ENCODE peak calls at places on chromosomes 6 and 20, in five cellular contexts. One of them, this sample, is unnamed.

GRCh38 chr6:137874204-137875001 is 7.3 kb downstream of the TNFAIP3 start:
- DNase-seq in brain microvascular endothelial cell: no peak
- DNase-seq in HFFc6: no peak
- DNase-seq in pancreas: no peak
- DNase-seq in adrenal gland: no peak
- DNase-seq in this sample: no peak

GRCh38 chr6:169986848-169987498 is 235.6 kb downstream of the ERMARD start:
- DNase-seq in brain microvascular endothelial cell: no peak
- DNase-seq in adrenal gland: no peak
- DNase-seq in HFFc6: no peak
- DNase-seq in pancreas: no peak
- DNase-seq in this sample: no peak

GRCh38 chr6:116975600-116975999 is 98.6 kb downstream of the RFX6 start:
- DNase-seq in pancreas: no peak
- DNase-seq in adrenal gland: no peak
- DNase-seq in brain microvascular endothelial cell: no peak
- DNase-seq in HFFc6: peak; percentile 4
- DNase-seq in this sample: no peak

GRCh38 chr6:41716516-41717446 is 18.6 kb downstream of the TFEB start:
- DNase-seq in brain microvascular endothelial cell: no peak
- DNase-seq in adrenal gland: no peak
- DNase-seq in HFFc6: no peak
- DNase-seq in pancreas: no peak
- DNase-seq in this sample: no peak

GRCh38 chr6:4805553-4806307 is 29.5 kb downstream of the CDYL start:
- DNase-seq in pancreas: peak; percentile 50
- DNase-seq in HFFc6: peak; percentile 35
- DNase-seq in adrenal gland: peak; percentile 62
- DNase-seq in brain microvascular endothelial cell: no peak
- DNase-seq in this sample: no peak

GRCh38 chr20:9955646-9956045 is 79.1 kb upstream of the ANKEF1 start:
- DNase-seq in adrenal gland: no peak
- DNase-seq in pancreas: no peak
- DNase-seq in HFFc6: no peak
- DNase-seq in brain microvascular endothelial cell: peak; percentile 4
- DNase-seq in this sample: no peak

GRCh38 chr20:38843346-38843745 is 37.8 kb downstream of the PPP1R16B start:
- DNase-seq in adrenal gland: no peak
- DNase-seq in brain microvascular endothelial cell: no peak
- DNase-seq in HFFc6: no peak
- DNase-seq in pancreas: no peak
- DNase-seq in this sample: no peak

GRCh38 chr6:106417572-106418147 is 57.1 kb downstream of the CRYBG1 start:
- DNase-seq in pancreas: no peak
- DNase-seq in adrenal gland: no peak
- DNase-seq in brain microvascular endothelial cell: no peak
- DNase-seq in HFFc6: no peak
- DNase-seq in this sample: no peak

GRCh38 chr6:33049323-33049722 is 24.1 kb downstream of the HLA-DPA1 start:
- DNase-seq in HFFc6: no peak
- DNase-seq in brain microvascular endothelial cell: no peak
- DNase-seq in adrenal gland: no peak
- DNase-seq in pancreas: no peak
- DNase-seq in this sample: no peak

GRCh38 chr6:33621396-33622388 is 570 bp downstream of the ITPR3 start:
- DNase-seq in HFFc6: no peak
- DNase-seq in pancreas: peak; percentile 52
- DNase-seq in brain microvascular endothelial cell: no peak
- DNase-seq in adrenal gland: no peak
- DNase-seq in this sample: no peak

GRCh38 chr20:58246346-58246745 is 17.9 kb upstream of the ANKRD60 start:
- DNase-seq in adrenal gland: no peak
- DNase-seq in pancreas: no peak
- DNase-seq in brain microvascular endothelial cell: peak; percentile 29
- DNase-seq in HFFc6: no peak
- DNase-seq in this sample: no peak
- TF ChIP-seq CTCF in adrenal gland: peak; percentile 24
- TF ChIP-seq CTCF in pancreas: no peak
- TF ChIP-seq CTCF in brain microvascular endothelial cell: peak; percentile 62
- TF ChIP-seq CTCF in HFFc6: peak; percentile 70
- TF ChIP-seq CTCF in this sample: peak; percentile 22

DNA sequence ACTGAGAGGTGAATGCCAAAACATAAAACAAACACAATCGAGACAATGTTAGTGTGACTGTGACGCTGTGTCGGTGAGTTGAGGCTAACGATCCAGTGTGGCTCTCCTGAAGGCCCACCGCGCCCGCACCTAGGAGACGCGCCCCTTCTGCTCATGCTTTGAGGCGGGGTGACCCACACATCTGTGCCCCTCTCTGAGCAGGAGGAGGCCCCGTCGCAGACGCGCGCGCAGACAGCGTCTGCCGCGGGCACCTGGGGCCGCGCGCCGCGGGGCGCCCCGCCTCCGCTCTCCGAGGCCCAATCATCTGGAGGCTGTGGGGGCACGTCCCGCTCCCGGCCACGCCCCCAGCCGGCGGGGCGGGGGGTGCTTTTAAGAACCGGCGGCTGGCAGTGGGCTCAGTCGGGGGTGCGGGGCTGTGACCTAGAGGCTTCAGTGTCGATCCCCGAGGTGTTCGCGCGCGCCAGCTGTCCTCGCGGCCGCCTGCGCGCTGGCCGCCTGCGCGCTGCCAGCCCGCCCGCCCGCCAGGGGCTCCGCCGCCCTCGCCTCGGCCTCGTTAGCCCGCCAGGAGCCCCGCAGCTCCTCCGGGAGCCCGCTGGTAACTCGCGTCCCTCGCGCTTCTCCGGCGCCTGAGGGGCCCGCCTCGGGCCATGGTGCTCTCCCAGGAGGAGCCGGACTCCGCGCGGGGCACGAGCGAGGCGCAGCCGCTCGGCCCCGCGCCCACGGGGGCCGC is at the start of gene SLC16A10:
- DNase-seq in adrenal gland: peak; percentile 85
- DNase-seq in pancreas: peak; percentile 90
- DNase-seq in HFFc6: no peak
- DNase-seq in brain microvascular endothelial cell: no peak
- DNase-seq in this sample: no peak
- TF ChIP-seq CTCF in adrenal gland: no peak
- TF ChIP-seq CTCF in pancreas: no peak
- TF ChIP-seq CTCF in HFFc6: no peak
- TF ChIP-seq CTCF in brain microvascular endothelial cell: no peak
- TF ChIP-seq CTCF in this sample: no peak

GRCh38 chr20:49394757-49395156 is 87.7 kb downstream of the KCNB1 start:
- DNase-seq in adrenal gland: no peak
- DNase-seq in brain microvascular endothelial cell: no peak
- DNase-seq in HFFc6: no peak
- DNase-seq in pancreas: no peak
- DNase-seq in this sample: no peak

GRCh38 chr20:49395659-49396058 is 86.8 kb downstream of the KCNB1 start:
- DNase-seq in brain microvascular endothelial cell: no peak
- DNase-seq in pancreas: no peak
- DNase-seq in HFFc6: no peak
- DNase-seq in adrenal gland: no peak
- DNase-seq in this sample: no peak

GRCh38 chr20:49397525-49397924 is 84.9 kb downstream of the KCNB1 start:
- DNase-seq in adrenal gland: no peak
- DNase-seq in brain microvascular endothelial cell: peak; percentile 18
- DNase-seq in pancreas: no peak
- DNase-seq in HFFc6: peak; percentile 37
- DNase-seq in this sample: no peak

GRCh38 chr20:49395183-49395582 is 87.3 kb downstream of the KCNB1 start:
- DNase-seq in pancreas: no peak
- DNase-seq in brain microvascular endothelial cell: no peak
- DNase-seq in adrenal gland: no peak
- DNase-seq in HFFc6: no peak
- DNase-seq in this sample: no peak

GRCh38 chr20:49396230-49396629 is 86.2 kb downstream of the KCNB1 start:
- DNase-seq in adrenal gland: no peak
- DNase-seq in HFFc6: no peak
- DNase-seq in pancreas: no peak
- DNase-seq in brain microvascular endothelial cell: no peak
- DNase-seq in this sample: no peak
- TF ChIP-seq CTCF in adrenal gland: no peak
- TF ChIP-seq CTCF in HFFc6: peak; percentile 68
- TF ChIP-seq CTCF in pancreas: no peak
- TF ChIP-seq CTCF in brain microvascular endothelial cell: peak; percentile 55
- TF ChIP-seq CTCF in this sample: no peak

GRCh38 chr6:168658059-168658458 is 217.1 kb downstream of the SMOC2 start:
- DNase-seq in HFFc6: no peak
- DNase-seq in pancreas: no peak
- DNase-seq in brain microvascular endothelial cell: no peak
- DNase-seq in adrenal gland: no peak
- DNase-seq in this sample: no peak
- TF ChIP-seq CTCF in HFFc6: no peak
- TF ChIP-seq CTCF in pancreas: no peak
- TF ChIP-seq CTCF in brain microvascular endothelial cell: no peak
- TF ChIP-seq CTCF in adrenal gland: no peak
- TF ChIP-seq CTCF in this sample: no peak

GRCh38 chr20:47665221-47665991 is 119.9 kb downstream of the SULF2 start:
- DNase-seq in pancreas: no peak
- DNase-seq in adrenal gland: no peak
- DNase-seq in HFFc6: no peak
- DNase-seq in brain microvascular endothelial cell: no peak
- DNase-seq in this sample: no peak
- TF ChIP-seq CTCF in pancreas: no peak
- TF ChIP-seq CTCF in adrenal gland: no peak
- TF ChIP-seq CTCF in HFFc6: no peak
- TF ChIP-seq CTCF in brain microvascular endothelial cell: no peak
- TF ChIP-seq CTCF in this sample: no peak

GRCh38 chr6:366389-366788 is 25.2 kb upstream of the IRF4 start:
- DNase-seq in brain microvascular endothelial cell: no peak
- DNase-seq in adrenal gland: no peak
- DNase-seq in HFFc6: no peak
- DNase-seq in pancreas: no peak
- DNase-seq in this sample: no peak

GRCh38 chr6:364609-365540 is 26.7 kb upstream of the IRF4 start:
- DNase-seq in pancreas: no peak
- DNase-seq in adrenal gland: no peak
- DNase-seq in brain microvascular endothelial cell: no peak
- DNase-seq in HFFc6: no peak
- DNase-seq in this sample: no peak

GRCh38 chr6:366972-367794 is 24.4 kb upstream of the IRF4 start:
- DNase-seq in adrenal gland: no peak
- DNase-seq in brain microvascular endothelial cell: no peak
- DNase-seq in pancreas: no peak
- DNase-seq in HFFc6: no peak
- DNase-seq in this sample: no peak

GRCh38 chr6:363909-364308 is 27.6 kb upstream of the IRF4 start:
- DNase-seq in pancreas: no peak
- DNase-seq in HFFc6: no peak
- DNase-seq in adrenal gland: no peak
- DNase-seq in brain microvascular endothelial cell: no peak
- DNase-seq in this sample: no peak

DNA sequence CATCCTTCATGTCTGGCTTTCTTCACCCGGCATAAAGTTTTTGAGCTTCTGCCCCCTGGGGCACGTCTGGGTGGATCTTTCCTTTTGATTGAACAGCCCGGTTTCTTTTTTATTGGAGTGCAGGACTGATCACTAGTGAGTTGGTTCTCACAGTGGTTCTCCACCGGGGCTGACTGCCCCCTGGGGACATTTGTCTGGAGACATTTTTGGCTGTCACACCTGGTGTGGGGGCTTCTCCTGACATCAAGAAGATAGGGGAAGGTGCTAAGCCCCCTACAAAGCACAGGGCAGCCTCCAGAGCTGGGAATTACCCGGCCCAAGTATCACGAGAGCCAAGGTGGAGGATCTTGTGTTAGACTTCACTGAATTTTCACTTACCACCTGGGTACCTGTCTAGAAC is 25.7 kb upstream of the IRF4 start:
- DNase-seq in brain microvascular endothelial cell: no peak
- DNase-seq in pancreas: no peak
- DNase-seq in adrenal gland: no peak
- DNase-seq in HFFc6: no peak
- DNase-seq in this sample: no peak
- TF ChIP-seq CTCF in brain microvascular endothelial cell: no peak
- TF ChIP-seq CTCF in pancreas: no peak
- TF ChIP-seq CTCF in adrenal gland: no peak
- TF ChIP-seq CTCF in HFFc6: no peak
- TF ChIP-seq CTCF in this sample: no peak

DNA sequence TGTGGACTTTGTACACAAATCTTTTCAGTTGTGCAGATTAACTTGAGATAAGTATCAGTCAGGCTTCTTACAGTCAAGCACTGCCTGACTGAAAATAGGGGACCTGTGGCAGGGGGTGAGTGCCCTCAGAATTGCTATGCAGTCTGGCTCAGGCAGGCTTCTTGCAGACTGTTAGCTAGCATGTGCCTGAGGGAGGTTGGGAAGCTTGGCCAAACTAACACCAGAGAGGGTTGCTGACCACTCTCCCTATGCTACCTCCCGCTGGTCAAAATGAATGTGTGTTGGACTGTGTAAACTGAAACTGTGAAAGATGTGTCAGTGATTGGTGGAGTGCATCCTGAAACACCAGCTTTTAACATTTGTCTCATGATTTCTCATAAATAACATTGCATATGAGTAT is 622.3 kb upstream of the IMPG1 start:
- DNase-seq in adrenal gland: no peak
- DNase-seq in brain microvascular endothelial cell: no peak
- DNase-seq in pancreas: no peak
- DNase-seq in HFFc6: no peak
- DNase-seq in this sample: no peak
- TF ChIP-seq CTCF in adrenal gland: no peak
- TF ChIP-seq CTCF in brain microvascular endothelial cell: no peak
- TF ChIP-seq CTCF in pancreas: no peak
- TF ChIP-seq CTCF in HFFc6: no peak
- TF ChIP-seq CTCF in this sample: no peak

GRCh38 chr6:55512904-55513303 is 66.1 kb downstream of the HMGCLL1 start:
- DNase-seq in pancreas: no peak
- DNase-seq in brain microvascular endothelial cell: no peak
- DNase-seq in adrenal gland: no peak
- DNase-seq in HFFc6: no peak
- DNase-seq in this sample: no peak
- TF ChIP-seq CTCF in pancreas: no peak
- TF ChIP-seq CTCF in brain microvascular endothelial cell: no peak
- TF ChIP-seq CTCF in adrenal gland: no peak
- TF ChIP-seq CTCF in HFFc6: peak; percentile 21
- TF ChIP-seq CTCF in this sample: no peak